ENCODE peak calls at places on chromosomes 1 and 21, in ten cellular contexts. K is HEK293T; C is AML-193; A is iPS DF 6.9; P is NCI-H510A treated with DMSO at 0.1 percent for 48 hours; G is memory B cell; I is iPS DF 19.7; L is activated CD4-positive, alpha-beta memory T cell treated with anti-CD3 and anti-CD28 coated beads, Interleukin-2, amount 10 ng/mL, durations not matched to agents 7 days and 5 days; R is activated T-cell treated with anti-CD3 and anti-CD28 coated beads, Interleukin-2, amount 50 U/mL, for 72 hours; N is C1 segment of cervical spinal cord. U is an unnamed sample.

GRCh38 chr1:85201340-85202091 is 700 bp upstream of the SYDE2 start:
- DNase-seq in A (peak), K (peak), P (peak), L (peak), N (peak), C (no peak), I (no peak), G (peak), R (peak), U (peak)

GRCh38 chr1:212488436-212489283 is 55.9 kb downstream of the NENF start:
- DNase-seq in A (no peak), R (peak), I (no peak), N (peak), K (no peak), C (no peak), P (peak), L (peak), G (no peak), U (peak)

GRCh38 chr1:162633327-162633762 is 1.1 kb downstream of the DDR2 start:
- DNase-seq in C (no peak), P (no peak), R (no peak), N (no peak), I (no peak), L (no peak), A (no peak), G (no peak), K (peak), U (peak)

GRCh38 chr1:227934476-227935313 is 13.0 kb downstream of the WNT9A start:
- DNase-seq in R (peak), N (no peak), C (no peak), G (no peak), L (peak), P (no peak), I (no peak), K (no peak), A (no peak), U (no peak)

GRCh38 chr21:39386194-39386593 is 37.3 kb upstream of the HMGN1 start:
- DNase-seq in C (no peak), L (no peak), R (peak), G (no peak), K (no peak), P (no peak), I (no peak), N (peak), A (no peak), U (no peak)

GRCh38 chr1:15038232-15039016 is 115.1 kb upstream of the TMEM51 start:
- DNase-seq in L (peak), R (peak), N (no peak), K (peak), I (no peak), P (peak), G (no peak), C (no peak), A (peak), U (no peak)

GRCh38 chr1:222053790-222054294 is 312.0 kb upstream of the DUSP10 start:
- DNase-seq in K (no peak), G (no peak), R (no peak), I (no peak), N (no peak), P (no peak), A (no peak), L (no peak), C (no peak), U (no peak)

GRCh38 chr1:92503043-92503925 is 16.6 kb upstream of the GFI1 start:
- DNase-seq in P (no peak), I (no peak), K (no peak), R (no peak), A (no peak), C (no peak), L (no peak), G (no peak), N (no peak), U (peak)

GRCh38 chr1:162688521-162688920 is 56.3 kb downstream of the DDR2 start:
- DNase-seq in I (no peak), R (no peak), N (no peak), P (no peak), G (no peak), K (no peak), A (no peak), C (no peak), L (no peak), U (no peak)

GRCh38 chr1:27520651-27521050 is 30.7 kb upstream of the WASF2 start:
- DNase-seq in A (no peak), I (no peak), R (no peak), K (no peak), C (no peak), G (no peak), N (peak), P (no peak), L (no peak), U (no peak)

GRCh38 chr1:207866471-207867135 is 44.3 kb downstream of the CD34 start:
- DNase-seq in A (no peak), N (no peak), R (peak), G (no peak), C (peak), P (no peak), L (peak), I (no peak), K (no peak), U (no peak)

GRCh38 chr1:150928286-150928685 is 2.1 kb downstream of the SETDB1 start:
- DNase-seq in C (peak), I (no peak), G (no peak), P (no peak), A (no peak), N (no peak), K (no peak), L (no peak), R (no peak), U (no peak)

GRCh38 chr1:40384413-40384762 is 10.9 kb downstream of the SMAP2 start:
- DNase-seq in I (no peak), P (no peak), R (no peak), G (no peak), L (no peak), A (no peak), K (no peak), C (no peak), N (no peak), U (no peak)

GRCh38 chr1:245772325-245772724 is 617.5 kb downstream of the KIF26B start:
- DNase-seq in R (no peak), C (no peak), I (no peak), G (no peak), K (no peak), A (no peak), P (no peak), L (no peak), N (no peak), U (no peak)

GRCh38 chr1:244836135-244836521 is 670 bp downstream of the COX20 start:
- DNase-seq in G (no peak), K (peak), I (no peak), P (no peak), C (no peak), L (no peak), A (no peak), N (peak), R (no peak), U (no peak)

GRCh38 chr1:47697616-47698335 is 259.9 kb downstream of the FOXD2 start:
- DNase-seq in N (no peak), L (no peak), A (no peak), P (no peak), R (no peak), C (no peak), I (no peak), G (no peak), K (no peak), U (no peak)

GRCh38 chr1:7425771-7426170 is 345.3 kb upstream of the VAMP3 start:
- DNase-seq in K (no peak), P (no peak), I (no peak), G (no peak), N (no peak), L (no peak), C (no peak), R (no peak), A (no peak), U (no peak)

GRCh38 chr1:224499204-224499603 is 64.6 kb upstream of the WDR26 start:
- DNase-seq in K (no peak), N (no peak), P (no peak), L (no peak), R (no peak), G (no peak), C (no peak), I (no peak), A (no peak), U (no peak)

GRCh38 chr1:240917976-240918375 is 306.0 kb upstream of the GREM2 start:
- DNase-seq in L (no peak), I (no peak), R (no peak), C (no peak), N (no peak), K (no peak), P (no peak), G (no peak), A (no peak), U (no peak)

GRCh38 chr1:8879348-8880067 is 1.0 kb upstream of the ENO1 start:
- DNase-seq in I (no peak), C (no peak), A (no peak), K (no peak), P (peak), G (no peak), L (no peak), N (no peak), R (no peak), U (no peak)

GRCh38 chr1:247119600-247120407 is 15.6 kb upstream of the ZNF669 start:
- DNase-seq in K (no peak), A (no peak), R (no peak), P (no peak), L (no peak), N (no peak), I (no peak), G (no peak), C (no peak), U (peak)

GRCh38 chr1:1605034-1605591 is 5.2 kb upstream of the FNDC10 start:
- DNase-seq in G (no peak), P (no peak), R (no peak), A (no peak), I (no peak), K (no peak), L (no peak), N (no peak), C (no peak), U (no peak)

GRCh38 chr1:24392982-24393645 is 20.5 kb downstream of the STPG1 start:
- DNase-seq in R (peak), C (no peak), N (no peak), A (no peak), K (no peak), I (no peak), G (peak), P (no peak), L (no peak), U (no peak)

GRCh38 chr1:18479484-18479883 is 1.2 kb upstream of the KLHDC7A start:
- DNase-seq in R (no peak), N (no peak), L (no peak), P (no peak), G (no peak), A (no peak), C (no peak), K (no peak), I (no peak), U (no peak)

GRCh38 chr21:44982558-44983244 is 42.9 kb downstream of the SLX9 start:
- DNase-seq in P (no peak), C (no peak), L (no peak), A (no peak), I (no peak), G (no peak), K (no peak), R (no peak), N (no peak), U (no peak)

GRCh38 chr1:152884966-152885624 is 7.0 kb downstream of the SMCP start:
- DNase-seq in A (no peak), L (no peak), G (no peak), K (no peak), C (no peak), P (no peak), R (no peak), N (no peak), I (no peak), U (no peak)

GRCh38 chr1:114671011-114671938 is 1.4 kb upstream of the DENND2C start:
- DNase-seq in N (no peak), C (peak), R (no peak), A (no peak), P (peak), I (no peak), L (no peak), K (no peak), G (no peak), U (peak)

GRCh38 chr1:172774561-172774960 is 115.7 kb downstream of the FASLG start:
- DNase-seq in R (no peak), A (no peak), N (no peak), P (no peak), G (no peak), L (no peak), I (no peak), C (no peak), K (no peak), U (no peak)

GRCh38 chr1:2050482-2050792 is 226 bp downstream of the PRKCZ start:
- DNase-seq in C (no peak), L (no peak), K (no peak), P (no peak), G (no peak), I (no peak), N (no peak), R (no peak), A (no peak), U (no peak)

GRCh38 chr1:235102993-235103411 is 25.6 kb downstream of the TOMM20 start:
- DNase-seq in K (no peak), N (no peak), G (no peak), R (no peak), P (no peak), A (no peak), C (no peak), L (peak), I (no peak), U (no peak)

GRCh38 chr1:223197923-223198627 is 55.0 kb upstream of the TLR5 start:
- DNase-seq in N (no peak), R (no peak), L (no peak), A (no peak), C (no peak), P (no peak), G (no peak), K (no peak), I (no peak), U (no peak)

GRCh38 chr21:43361127-43361492 is 65.8 kb downstream of the SIK1 start:
- DNase-seq in P (peak), I (no peak), C (no peak), R (no peak), N (no peak), L (peak), A (no peak), K (no peak), G (peak), U (no peak)

GRCh38 chr1:89527256-89527655 is 2.6 kb downstream of the LRRC8B start:
- DNase-seq in C (no peak), A (no peak), G (no peak), L (no peak), P (no peak), R (no peak), I (no peak), K (no peak), N (no peak), U (no peak)

GRCh38 chr1:1123581-1124507 is 8.0 kb upstream of the C1orf159 start:
- DNase-seq in N (no peak), I (no peak), G (no peak), C (no peak), A (no peak), P (no peak), L (no peak), K (no peak), R (no peak), U (no peak)

GRCh38 chr1:12302798-12303447 is 73.1 kb downstream of the VPS13D start:
- DNase-seq in L (no peak), I (no peak), K (no peak), N (no peak), G (no peak), C (no peak), P (no peak), R (no peak), A (no peak), U (no peak)